ENCODE peak calls at places on chromosomes 6 and 20, in six cellular contexts. One of them, this sample, is unnamed.

GRCh38 chr20:59566631-59567524 is 37.5 kb upstream of the PHACTR3 start:
- DNase-seq in K562: no peak
- DNase-seq in HepG2: no peak
- DNase-seq in endothelial cell of umbilical vein: no peak
- DNase-seq in A549: no peak
- DNase-seq in GM12878: no peak
- DNase-seq in this sample: peak

GRCh38 chr20:35451295-35451694 is 4.1 kb upstream of the CEP250 start:
- DNase-seq in K562: no peak
- DNase-seq in HepG2: no peak
- DNase-seq in endothelial cell of umbilical vein: no peak
- DNase-seq in A549: no peak
- DNase-seq in GM12878: no peak
- DNase-seq in this sample: no peak

GRCh38 chr6:134031696-134032255 is 20.6 kb downstream of the SLC2A12 start:
- DNase-seq in K562: no peak
- DNase-seq in HepG2: no peak
- DNase-seq in endothelial cell of umbilical vein: no peak
- DNase-seq in A549: no peak
- DNase-seq in GM12878: no peak
- DNase-seq in this sample: no peak

GRCh38 chr6:56984374-56984773 is 29.5 kb downstream of the BEND6 start:
- DNase-seq in K562: no peak
- DNase-seq in HepG2: no peak
- DNase-seq in endothelial cell of umbilical vein: no peak
- DNase-seq in A549: no peak
- DNase-seq in GM12878: no peak
- DNase-seq in this sample: peak

GRCh38 chr6:72950114-72950860 is 275.0 kb downstream of the KHDC1L start:
- DNase-seq in K562: no peak
- DNase-seq in HepG2: peak
- DNase-seq in endothelial cell of umbilical vein: peak
- DNase-seq in A549: peak
- DNase-seq in GM12878: no peak
- DNase-seq in this sample: no peak

GRCh38 chr6:143677891-143678737 is at the start of gene PHACTR2:
- DNase-seq in K562: peak
- DNase-seq in HepG2: peak
- DNase-seq in endothelial cell of umbilical vein: peak
- DNase-seq in A549: peak
- DNase-seq in GM12878: no peak
- DNase-seq in this sample: peak

GRCh38 chr6:165704001-165704748 is 41.1 kb upstream of the PDE10A start:
- DNase-seq in K562: no peak
- DNase-seq in HepG2: no peak
- DNase-seq in endothelial cell of umbilical vein: peak
- DNase-seq in A549: no peak
- DNase-seq in GM12878: no peak
- DNase-seq in this sample: no peak

GRCh38 chr6:92150560-92150959 is 1268.8 kb downstream of the EPHA7 start:
- DNase-seq in K562: no peak
- DNase-seq in HepG2: no peak
- DNase-seq in endothelial cell of umbilical vein: no peak
- DNase-seq in A549: no peak
- DNase-seq in GM12878: no peak
- DNase-seq in this sample: no peak

GRCh38 chr20:22402990-22403859 is 181.1 kb downstream of the FOXA2 start:
- DNase-seq in K562: no peak
- DNase-seq in HepG2: peak
- DNase-seq in endothelial cell of umbilical vein: no peak
- DNase-seq in A549: peak
- DNase-seq in GM12878: no peak
- DNase-seq in this sample: no peak

GRCh38 chr6:158005626-158006180 is 24.0 kb downstream of the SYNJ2 start:
- DNase-seq in K562: no peak
- DNase-seq in HepG2: no peak
- DNase-seq in endothelial cell of umbilical vein: no peak
- DNase-seq in A549: no peak
- DNase-seq in GM12878: no peak
- DNase-seq in this sample: no peak

GRCh38 chr20:278181-278580 is 12.4 kb downstream of the C20orf96 start:
- DNase-seq in K562: no peak
- DNase-seq in HepG2: no peak
- DNase-seq in endothelial cell of umbilical vein: no peak
- DNase-seq in A549: no peak
- DNase-seq in GM12878: no peak
- DNase-seq in this sample: no peak

GRCh38 chr20:22462975-22463914 is 121.1 kb downstream of the FOXA2 start:
- DNase-seq in K562: no peak
- DNase-seq in HepG2: no peak
- DNase-seq in endothelial cell of umbilical vein: no peak
- DNase-seq in A549: peak
- DNase-seq in GM12878: no peak
- DNase-seq in this sample: peak

GRCh38 chr6:23388239-23388803 is 737.7 kb upstream of the NRSN1 start:
- DNase-seq in K562: no peak
- DNase-seq in HepG2: no peak
- DNase-seq in endothelial cell of umbilical vein: no peak
- DNase-seq in A549: no peak
- DNase-seq in GM12878: no peak
- DNase-seq in this sample: no peak

GRCh38 chr6:68638225-68638900 is 3.3 kb downstream of the ADGRB3 start:
- DNase-seq in K562: peak
- DNase-seq in HepG2: peak
- DNase-seq in endothelial cell of umbilical vein: peak
- DNase-seq in A549: peak
- DNase-seq in GM12878: no peak
- DNase-seq in this sample: peak

GRCh38 chr6:17892097-17892686 is 95.2 kb downstream of the KIF13A start:
- DNase-seq in K562: peak
- DNase-seq in HepG2: peak
- DNase-seq in endothelial cell of umbilical vein: no peak
- DNase-seq in A549: no peak
- DNase-seq in GM12878: no peak
- DNase-seq in this sample: no peak

GRCh38 chr6:33655155-33655554 is 34.0 kb downstream of the ITPR3 start:
- DNase-seq in K562: no peak
- DNase-seq in HepG2: no peak
- DNase-seq in endothelial cell of umbilical vein: no peak
- DNase-seq in A549: no peak
- DNase-seq in GM12878: no peak
- DNase-seq in this sample: no peak

GRCh38 chr6:41785689-41786450 is 1.6 kb upstream of the TOMM6 start:
- DNase-seq in K562: no peak
- DNase-seq in HepG2: no peak
- DNase-seq in endothelial cell of umbilical vein: no peak
- DNase-seq in A549: no peak
- DNase-seq in GM12878: no peak
- DNase-seq in this sample: no peak

GRCh38 chr20:4775322-4776078 is 53.8 kb downstream of the PRND start:
- DNase-seq in K562: no peak
- DNase-seq in HepG2: no peak
- DNase-seq in endothelial cell of umbilical vein: no peak
- DNase-seq in A549: no peak
- DNase-seq in GM12878: no peak
- DNase-seq in this sample: peak

GRCh38 chr6:105611606-105612005 is 208.7 kb upstream of the PREP start:
- DNase-seq in K562: no peak
- DNase-seq in HepG2: no peak
- DNase-seq in endothelial cell of umbilical vein: no peak
- DNase-seq in A549: no peak
- DNase-seq in GM12878: no peak
- DNase-seq in this sample: no peak

GRCh38 chr6:52890018-52890417 is 19.5 kb downstream of the GSTA3 start:
- DNase-seq in K562: no peak
- DNase-seq in HepG2: no peak
- DNase-seq in endothelial cell of umbilical vein: no peak
- DNase-seq in A549: no peak
- DNase-seq in GM12878: no peak
- DNase-seq in this sample: no peak

GRCh38 chr20:54323227-54323734 is 115.4 kb downstream of the PFDN4 start:
- DNase-seq in K562: no peak
- DNase-seq in HepG2: no peak
- DNase-seq in endothelial cell of umbilical vein: no peak
- DNase-seq in A549: no peak
- DNase-seq in GM12878: no peak
- DNase-seq in this sample: no peak

GRCh38 chr20:54321688-54322087 is 113.8 kb downstream of the PFDN4 start:
- DNase-seq in K562: no peak
- DNase-seq in HepG2: no peak
- DNase-seq in endothelial cell of umbilical vein: no peak
- DNase-seq in A549: no peak
- DNase-seq in GM12878: no peak
- DNase-seq in this sample: no peak

GRCh38 chr20:54324041-54324440 is 116.2 kb downstream of the PFDN4 start:
- DNase-seq in K562: no peak
- DNase-seq in HepG2: no peak
- DNase-seq in endothelial cell of umbilical vein: no peak
- DNase-seq in A549: no peak
- DNase-seq in GM12878: no peak
- DNase-seq in this sample: no peak

GRCh38 chr20:54318892-54319291 is 111.0 kb downstream of the PFDN4 start:
- DNase-seq in K562: no peak
- DNase-seq in HepG2: no peak
- DNase-seq in endothelial cell of umbilical vein: no peak
- DNase-seq in A549: no peak
- DNase-seq in GM12878: no peak
- DNase-seq in this sample: no peak

GRCh38 chr20:54320148-54320607 is 112.3 kb downstream of the PFDN4 start:
- DNase-seq in K562: no peak
- DNase-seq in HepG2: no peak
- DNase-seq in endothelial cell of umbilical vein: no peak
- DNase-seq in A549: peak
- DNase-seq in GM12878: no peak
- DNase-seq in this sample: no peak
- TF ChIP-seq MYC in K562: no peak
- TF ChIP-seq MYC in HepG2: no peak
- TF ChIP-seq MYC in endothelial cell of umbilical vein: no peak
- TF ChIP-seq MYC in A549: no peak
- TF ChIP-seq MYC in GM12878: no peak
- TF ChIP-seq MYC in this sample: no peak

GRCh38 chr20:2299301-2299700 is 3.5 kb downstream of the TGM3 start:
- DNase-seq in K562: no peak
- DNase-seq in HepG2: no peak
- DNase-seq in endothelial cell of umbilical vein: no peak
- DNase-seq in A549: peak
- DNase-seq in GM12878: no peak
- DNase-seq in this sample: peak
- TF ChIP-seq CTCF in K562: no peak
- TF ChIP-seq CTCF in HepG2: no peak
- TF ChIP-seq CTCF in endothelial cell of umbilical vein: no peak
- TF ChIP-seq CTCF in A549: no peak
- TF ChIP-seq CTCF in GM12878: no peak
- TF ChIP-seq CTCF in this sample: no peak

DNA sequence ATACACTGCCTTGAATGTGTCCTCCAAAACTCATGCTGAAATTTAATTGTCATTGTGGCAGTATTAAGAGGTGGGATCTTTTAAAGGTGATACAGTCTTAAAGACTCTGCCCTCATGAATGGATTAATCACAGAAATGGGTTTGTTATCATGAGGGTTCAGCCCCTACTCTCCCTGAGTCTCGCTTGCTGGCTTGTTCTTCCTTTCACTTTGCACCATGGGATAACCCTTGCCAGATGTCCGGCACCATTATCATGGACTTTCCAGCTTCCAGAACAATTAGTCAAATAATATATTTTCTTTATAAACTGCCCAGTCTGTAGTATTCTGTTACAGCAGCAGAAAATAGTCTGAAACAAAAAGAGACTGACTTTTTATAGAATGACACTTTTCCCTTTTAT is 67.9 kb upstream of the TENT5A start:
- DNase-seq in K562: no peak
- DNase-seq in HepG2: no peak
- DNase-seq in endothelial cell of umbilical vein: no peak
- DNase-seq in A549: no peak
- DNase-seq in GM12878: no peak
- DNase-seq in this sample: no peak
- TF ChIP-seq MYC in K562: no peak
- TF ChIP-seq MYC in HepG2: no peak
- TF ChIP-seq MYC in endothelial cell of umbilical vein: no peak
- TF ChIP-seq MYC in A549: no peak
- TF ChIP-seq MYC in GM12878: no peak
- TF ChIP-seq MYC in this sample: no peak

GRCh38 chr6:30075094-30075986 is at the start of gene RNF39:
- DNase-seq in K562: peak
- DNase-seq in HepG2: peak
- DNase-seq in endothelial cell of umbilical vein: no peak
- DNase-seq in A549: no peak
- DNase-seq in GM12878: no peak
- DNase-seq in this sample: no peak
- TF ChIP-seq CTCF in K562: peak
- TF ChIP-seq CTCF in HepG2: peak
- TF ChIP-seq CTCF in endothelial cell of umbilical vein: peak
- TF ChIP-seq CTCF in A549: peak
- TF ChIP-seq CTCF in GM12878: peak
- TF ChIP-seq CTCF in this sample: no peak

GRCh38 chr6:85129881-85130280 is 320.0 kb upstream of the NT5E start:
- DNase-seq in K562: no peak
- DNase-seq in HepG2: no peak
- DNase-seq in endothelial cell of umbilical vein: no peak
- DNase-seq in A549: peak
- DNase-seq in GM12878: no peak
- DNase-seq in this sample: no peak
- TF ChIP-seq MYC in K562: no peak
- TF ChIP-seq MYC in HepG2: no peak
- TF ChIP-seq MYC in endothelial cell of umbilical vein: no peak
- TF ChIP-seq MYC in A549: no peak
- TF ChIP-seq MYC in GM12878: no peak
- TF ChIP-seq MYC in this sample: no peak

GRCh38 chr6:135144678-135145508 is 36.2 kb upstream of the MYB start:
- DNase-seq in K562: peak
- DNase-seq in HepG2: peak
- DNase-seq in endothelial cell of umbilical vein: peak
- DNase-seq in A549: peak
- DNase-seq in GM12878: no peak
- DNase-seq in this sample: peak
- TF ChIP-seq CTCF in K562: peak
- TF ChIP-seq CTCF in HepG2: peak
- TF ChIP-seq CTCF in endothelial cell of umbilical vein: peak
- TF ChIP-seq CTCF in A549: peak
- TF ChIP-seq CTCF in GM12878: peak
- TF ChIP-seq CTCF in this sample: peak